ENCODE peak calls at places on chromosomes 4 and X, in four cellular contexts. M is heart left ventricle, X is HCT116, N is HepG2. D is an unnamed sample.

GRCh38 chr4:2437475-2438215 is 18.9 kb downstream of the CFAP99 start:
- DNase-seq in M (no peak), X (no peak), N (no peak), D (no peak)

GRCh38 chr4:101229116-101229515 is 118.2 kb downstream of the PPP3CA start:
- DNase-seq in M (no peak), X (no peak), N (no peak), D (no peak)

GRCh38 chr4:57658673-57659072 is 548.5 kb upstream of the IGFBP7 start:
- DNase-seq in M (no peak), X (no peak), N (no peak), D (no peak)

GRCh38 chrX:14228611-14229010 is 198.9 kb upstream of the GEMIN8 start:
- DNase-seq in M (no peak), X (no peak), N (no peak), D (no peak)

GRCh38 chr4:113823291-113823659 is 61.7 kb upstream of the CAMK2D start:
- DNase-seq in M (no peak), X (no peak), N (no peak), D (no peak)

GRCh38 chr4:169201144-169202124 is 69.3 kb downstream of the SH3RF1 start:
- DNase-seq in M (no peak), X (no peak), N (no peak), D (no peak)

GRCh38 chr4:2968381-2968780 is 5.0 kb downstream of the GRK4 start:
- DNase-seq in M (no peak), X (no peak), N (no peak), D (no peak)

GRCh38 chr4:110371016-110371795 is 104.7 kb upstream of the ENPEP start:
- DNase-seq in M (no peak), X (no peak), N (no peak), D (no peak)

GRCh38 chr4:15420642-15421041 is 7.2 kb upstream of the C1QTNF7 start:
- DNase-seq in M (no peak), X (no peak), N (no peak), D (no peak)

GRCh38 chr4:28682872-28683271 is 1822.2 kb downstream of the STIM2 start:
- DNase-seq in M (no peak), X (no peak), N (no peak), D (no peak)

GRCh38 chr4:74934016-74934821 is 1.3 kb downstream of the PARM1 start:
- DNase-seq in M (peak; percentile 44), X (no peak), N (no peak), D (peak; percentile 7)

GRCh38 chr4:4986856-4987255 is 32.4 kb downstream of the CYTL1 start:
- DNase-seq in M (no peak), X (no peak), N (no peak), D (no peak)

GRCh38 chr4:75497133-75497532 is 17.1 kb downstream of the RCHY1 start:
- DNase-seq in M (no peak), X (no peak), N (no peak), D (no peak)

GRCh38 chr4:7673111-7673510 is 238.4 kb upstream of the PSAPL1 start:
- DNase-seq in M (no peak), X (no peak), N (peak; percentile 45), D (no peak)

GRCh38 chrX:149757206-149758067 is 16.4 kb upstream of the HSFX1 start:
- DNase-seq in M (no peak), X (no peak), N (no peak), D (no peak)

DNA sequence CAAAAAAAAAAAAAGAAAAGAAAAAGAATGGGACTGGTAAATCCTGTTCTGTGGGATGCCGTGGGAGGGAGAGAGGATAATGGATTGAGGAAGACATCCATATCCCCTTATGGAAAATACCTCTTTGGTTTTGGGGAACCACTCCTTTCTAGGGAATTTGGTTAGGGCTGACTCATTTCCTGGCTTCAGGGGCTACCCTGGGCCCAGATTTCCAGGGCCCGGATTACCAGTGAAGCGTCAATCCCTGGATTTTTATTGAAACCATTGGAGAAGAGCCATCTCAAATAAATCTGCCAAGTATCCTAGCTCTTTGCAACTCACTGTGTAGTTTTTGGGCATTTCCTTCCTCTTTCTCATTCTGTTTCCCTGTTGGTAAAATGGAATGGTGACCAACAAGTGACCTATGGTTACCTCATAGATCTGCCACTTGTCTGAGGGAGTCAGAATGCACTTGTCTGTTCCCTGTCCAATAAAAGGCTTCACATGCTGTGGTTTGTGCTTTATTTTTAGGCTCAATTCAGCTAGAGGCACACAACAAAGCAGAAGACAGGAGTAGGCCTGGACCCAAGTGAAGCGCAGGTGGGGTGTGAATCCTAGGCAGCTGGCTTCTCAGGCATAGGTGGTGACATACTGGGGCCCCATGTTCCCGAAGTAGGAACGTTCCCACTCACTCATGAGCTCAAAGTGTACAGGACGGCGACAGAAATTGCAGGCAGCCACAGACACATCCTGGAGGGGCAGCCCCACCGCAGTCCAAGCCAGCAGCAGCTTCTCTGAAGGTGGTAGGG is 8.6 kb downstream of the APEX2 start:
- DNase-seq in M (no peak), X (peak; percentile 12), N (no peak), D (no peak)
- TF ChIP-seq POLR2A in M (no peak), X (no peak), N (no peak), D (no peak)

DNA sequence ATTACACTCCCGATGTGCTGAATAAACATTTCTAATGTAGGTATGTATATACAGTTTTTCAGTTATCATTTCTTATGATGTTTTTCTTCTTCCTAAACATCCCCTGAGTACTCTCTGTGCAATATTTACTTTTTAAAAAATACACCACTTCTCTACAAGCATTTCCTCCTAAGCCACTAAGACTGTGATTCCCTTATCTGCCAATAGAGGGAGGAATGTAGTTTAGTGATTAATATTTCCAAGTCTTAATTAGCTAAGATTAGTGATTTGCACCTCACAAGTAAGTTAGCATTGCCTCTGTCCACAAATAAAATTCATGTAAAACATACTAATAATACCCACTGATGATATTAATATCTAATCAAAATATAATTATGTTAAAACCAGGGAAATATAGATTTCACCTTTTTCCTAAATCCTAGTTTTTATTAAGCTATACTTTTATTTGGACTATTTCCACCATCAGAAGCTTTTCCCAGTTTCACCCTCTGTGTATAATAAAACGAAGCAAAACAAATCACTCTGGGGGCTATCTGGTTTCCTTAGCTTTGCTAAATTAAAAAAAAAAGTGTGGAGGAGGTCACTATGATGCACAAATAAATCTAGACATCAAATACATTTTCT is 909.1 kb downstream of the FAT4 start:
- DNase-seq in M (no peak), X (peak; percentile 29), N (peak; percentile 1), D (no peak)
- TF ChIP-seq CTCF in M (peak; percentile 41), X (peak; percentile 67), N (peak; percentile 13), D (peak; percentile 36)

GRCh38 chr4:163494360-163495241 is at the start of gene TMA16:
- DNase-seq in M (peak; percentile 89), X (peak; percentile 93), N (peak; percentile 92), D (peak; percentile 93)
- TF ChIP-seq POLR2A in M (no peak), X (peak; percentile 87), N (peak; percentile 90), D (peak; percentile 11)

GRCh38 chrX:115547448-115547847 is 13.5 kb upstream of the PLS3 start:
- DNase-seq in M (no peak), X (no peak), N (peak; percentile 7), D (no peak)
- TF ChIP-seq CTCF in M (no peak), X (peak; percentile 36), N (peak; percentile 25), D (no peak)

GRCh38 chrX:2690856-2691542 is at the start of gene CD99:
- DNase-seq in M (peak; percentile 95), X (no peak), N (peak; percentile 80), D (peak; percentile 89)
- TF ChIP-seq POLR2A in M (no peak), X (no peak), N (peak; percentile 58), D (peak; percentile 55)

DNA sequence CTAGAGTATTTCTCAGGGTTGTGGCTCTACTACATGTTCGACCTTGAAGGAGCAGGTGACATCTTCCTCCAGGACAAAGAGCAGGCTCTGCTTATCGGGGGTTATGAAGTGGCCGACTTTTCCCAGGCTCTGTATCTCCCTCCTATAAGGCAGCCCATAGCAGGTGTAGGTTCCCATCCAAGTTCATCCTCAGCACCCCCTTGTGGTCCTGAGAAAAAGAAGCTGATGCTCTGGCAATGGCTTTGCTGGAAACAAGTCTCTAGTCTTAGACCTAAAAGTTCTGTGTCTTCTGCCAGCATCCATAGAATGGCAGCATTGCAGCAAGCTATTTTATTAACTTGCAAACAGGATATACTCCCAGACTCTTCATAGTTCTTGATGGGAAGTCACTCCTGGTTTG is 836.6 kb upstream of the PRKX start:
- DNase-seq in M (no peak), X (no peak), N (no peak), D (no peak)
- TF ChIP-seq CTCF in M (no peak), X (no peak), N (no peak), D (no peak)

GRCh38 chrX:119303137-119303536 is 67.1 kb downstream of the PGRMC1 start:
- DNase-seq in M (no peak), X (no peak), N (no peak), D (no peak)
- TF ChIP-seq POLR2A in M (no peak), X (no peak), N (no peak), D (no peak)

DNA sequence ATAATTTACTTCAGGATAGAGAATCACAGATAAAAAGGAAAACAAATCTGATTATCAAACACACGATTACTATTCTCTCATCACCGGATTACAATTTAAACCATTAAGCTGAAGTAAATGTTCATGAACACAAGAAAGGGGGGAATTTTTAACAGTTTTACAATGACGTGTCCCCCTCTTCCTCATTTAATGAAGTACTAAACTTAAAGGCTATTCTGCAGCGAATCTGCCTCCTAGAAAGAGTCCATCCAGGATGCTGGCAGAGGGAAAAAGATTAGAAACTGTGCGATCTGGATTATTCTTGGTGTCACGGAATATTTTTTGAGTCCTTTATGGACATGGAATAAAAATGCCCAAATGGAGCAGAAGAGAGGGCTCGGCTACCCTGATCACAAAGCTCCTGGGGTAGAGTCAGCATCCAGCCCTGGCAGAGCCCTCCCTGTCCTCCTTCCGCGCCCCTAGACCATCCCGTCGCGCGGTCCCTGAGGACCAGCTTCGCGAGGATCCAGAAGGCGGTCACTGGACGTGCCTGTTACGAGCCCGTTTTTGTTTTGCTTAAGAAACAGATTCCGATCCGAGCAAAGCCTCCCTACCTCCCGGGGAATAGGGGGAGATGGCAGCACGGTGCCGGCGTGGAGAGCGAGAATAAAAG is 1.2 kb downstream of the ELF2 start:
- DNase-seq in M (peak; percentile 69), X (peak; percentile 22), N (no peak), D (no peak)
- TF ChIP-seq CTCF in M (no peak), X (no peak), N (no peak), D (no peak)

DNA sequence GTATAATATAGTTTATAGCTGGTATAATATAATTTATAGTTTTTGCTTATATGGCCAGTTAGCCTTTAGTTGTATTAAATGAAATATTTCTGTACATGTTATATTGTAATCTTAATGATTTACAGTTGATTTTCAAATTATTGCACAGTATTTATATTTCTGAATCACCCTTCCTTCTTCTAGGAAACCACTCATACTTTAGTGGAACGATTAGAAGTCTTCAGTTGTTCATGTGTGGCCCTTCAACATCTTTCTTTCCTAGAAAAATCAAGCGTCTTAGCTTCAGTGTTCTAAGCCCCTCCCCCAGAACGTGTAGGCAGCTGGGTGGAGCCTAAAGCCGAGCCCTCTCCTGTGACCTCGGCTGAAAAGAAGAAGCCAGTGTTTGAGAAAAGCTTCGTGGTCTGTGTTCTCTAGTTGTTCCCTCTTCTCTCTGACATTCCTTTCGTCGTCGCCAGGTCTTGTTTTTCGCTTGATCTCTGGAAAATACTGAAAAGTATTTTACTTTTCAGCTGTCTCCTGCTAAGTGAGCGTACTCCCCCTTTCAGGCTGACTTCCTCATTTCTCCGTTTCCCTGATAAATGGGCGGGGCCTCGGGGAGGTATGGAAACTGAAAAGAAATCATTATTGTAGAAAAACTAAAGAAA is at the start of gene C4orf33:
- DNase-seq in M (peak; percentile 63), X (peak; percentile 62), N (peak; percentile 65), D (peak; percentile 67)
- TF ChIP-seq POLR2A in M (no peak), X (no peak), N (peak; percentile 28), D (no peak)